ENCODE peak calls at places on chromosomes 11 and 22, in four cellular contexts. A, O, J and H are unnamed samples.

GRCh38 chr11:34426766-34427170 is 12.0 kb upstream of the CAT start:
- DNase-seq in A (no peak), O (no peak), J (no peak), H (no peak)

GRCh38 chr11:76592025-76592914 is 78.3 kb downstream of the LRRC32 start:
- DNase-seq in A (peak; percentile 22), O (no peak), J (no peak), H (no peak)

GRCh38 chr11:95991101-95991500 is 67.2 kb upstream of the MTMR2 start:
- DNase-seq in A (no peak), O (no peak), J (no peak), H (no peak)

GRCh38 chr11:108496643-108497256 is 1.4 kb downstream of the POGLUT3 start:
- DNase-seq in A (peak; percentile 53), O (no peak), J (no peak), H (no peak)

GRCh38 chr11:2797741-2798361 is 87.7 kb downstream of the CDKN1C start:
- DNase-seq in A (no peak), O (peak; percentile 51), J (no peak), H (no peak)

GRCh38 chr11:126423743-126424142 is 68.3 kb downstream of the ST3GAL4 start:
- DNase-seq in A (no peak), O (no peak), J (no peak), H (no peak)

GRCh38 chr11:1026163-1026450 is 10.4 kb downstream of the MUC6 start:
- DNase-seq in A (no peak), O (no peak), J (no peak), H (no peak)

GRCh38 chr11:74736031-74736430 is 4.8 kb upstream of the CHRDL2 start:
- DNase-seq in A (no peak), O (no peak), J (no peak), H (no peak)

GRCh38 chr11:21132146-21132720 is 462.8 kb downstream of the NELL1 start:
- DNase-seq in A (no peak), O (no peak), J (no peak), H (no peak)

GRCh38 chr22:39242809-39243442 is 1.9 kb downstream of the PDGFB start:
- DNase-seq in A (peak; percentile 52), O (no peak), J (no peak), H (no peak)